ENCODE peak calls at places on chromosomes 5 and 9, in four cellular contexts. L, S, K and G are unnamed samples.
A peak's percentile ranks its signal among the peaks of the same experiment; 100 is the strongest.

GRCh38 chr9:130331573-130331972 is 66.0 kb downstream of the HMCN2 start:
- DNase-seq in L (no peak), K (no peak), S (no peak), G (no peak)

GRCh38 chr9:89891221-89892052 is 286.6 kb downstream of the GADD45G start:
- DNase-seq in S (no peak), K (no peak), L (no peak), G (no peak)

GRCh38 chr9:69645488-69645887 is 26.7 kb downstream of the APBA1 start:
- DNase-seq in L (no peak), S (no peak), K (peak; percentile 8), G (peak; percentile 32)

GRCh38 chr9:119689879-119690278 is 320.6 kb upstream of the BRINP1 start:
- DNase-seq in S (no peak), K (no peak), L (no peak), G (peak; percentile 39)

GRCh38 chr5:1462358-1462757 is 17.1 kb upstream of the SLC6A3 start:
- DNase-seq in S (no peak), K (no peak), L (no peak), G (no peak)

GRCh38 chr5:127447822-127448221 is 69.6 kb upstream of the PRRC1 start:
- DNase-seq in S (no peak), L (no peak), K (no peak), G (no peak)

GRCh38 chr9:14415947-14416346 is 102.0 kb upstream of the NFIB start:
- DNase-seq in K (no peak), S (no peak), L (no peak), G (no peak)

GRCh38 chr9:105722099-105722498 is 27.8 kb downstream of the TMEM38B start:
- DNase-seq in S (no peak), L (no peak), K (no peak), G (no peak)

GRCh38 chr5:91027316-91027937 is 355.7 kb downstream of the ARRDC3 start:
- DNase-seq in L (no peak), S (no peak), K (no peak), G (no peak)

GRCh38 chr5:54305737-54306136 is 4.6 kb downstream of the ARL15 start:
- DNase-seq in S (no peak), K (no peak), L (no peak), G (no peak)

GRCh38 chr9:88532320-88532719 is 2.7 kb upstream of the NXNL2 start:
- DNase-seq in S (peak; percentile 70), L (no peak), K (no peak), G (peak; percentile 22)

GRCh38 chr9:126914458-126915280 is at the start of gene RALGPS1:
- DNase-seq in K (peak; percentile 91), L (peak; percentile 73), S (peak; percentile 91), G (peak; percentile 98)

GRCh38 chr9:126916909-126917308 is 2.3 kb downstream of the RALGPS1 start:
- DNase-seq in K (peak; percentile 16), S (no peak), L (no peak), G (no peak)

GRCh38 chr9:126919193-126919592 is 4.6 kb downstream of the RALGPS1 start:
- DNase-seq in L (no peak), K (no peak), S (no peak), G (no peak)

GRCh38 chr9:126915846-126916543 is 1.4 kb downstream of the RALGPS1 start:
- DNase-seq in L (no peak), K (no peak), S (no peak), G (no peak)

GRCh38 chr9:126915281-126915816 is 767 bp downstream of the RALGPS1 start:
- DNase-seq in K (peak; percentile 19), S (no peak), L (no peak), G (peak; percentile 86)
- TF ChIP-seq JUND in K (no peak), S (no peak), L (no peak), G (no peak)

GRCh38 chr9:16487915-16488314 is 382.6 kb downstream of the BNC2 start:
- DNase-seq in S (no peak), K (no peak), L (no peak), G (no peak)
- TF ChIP-seq JUND in S (no peak), K (no peak), L (no peak), G (no peak)

GRCh38 chr9:109479822-109480221 is 18.3 kb downstream of the PTPN3 start:
- DNase-seq in L (no peak), S (no peak), K (no peak), G (no peak)

GRCh38 chr9:109481747-109482325 is 16.3 kb downstream of the PTPN3 start:
- DNase-seq in K (no peak), S (no peak), L (no peak), G (no peak)

GRCh38 chr9:109483771-109484442 is 14.2 kb downstream of the PTPN3 start:
- DNase-seq in K (no peak), S (no peak), L (no peak), G (no peak)

GRCh38 chr9:109478665-109479380 is 19.3 kb downstream of the PTPN3 start:
- DNase-seq in K (no peak), S (no peak), L (no peak), G (no peak)

DNA sequence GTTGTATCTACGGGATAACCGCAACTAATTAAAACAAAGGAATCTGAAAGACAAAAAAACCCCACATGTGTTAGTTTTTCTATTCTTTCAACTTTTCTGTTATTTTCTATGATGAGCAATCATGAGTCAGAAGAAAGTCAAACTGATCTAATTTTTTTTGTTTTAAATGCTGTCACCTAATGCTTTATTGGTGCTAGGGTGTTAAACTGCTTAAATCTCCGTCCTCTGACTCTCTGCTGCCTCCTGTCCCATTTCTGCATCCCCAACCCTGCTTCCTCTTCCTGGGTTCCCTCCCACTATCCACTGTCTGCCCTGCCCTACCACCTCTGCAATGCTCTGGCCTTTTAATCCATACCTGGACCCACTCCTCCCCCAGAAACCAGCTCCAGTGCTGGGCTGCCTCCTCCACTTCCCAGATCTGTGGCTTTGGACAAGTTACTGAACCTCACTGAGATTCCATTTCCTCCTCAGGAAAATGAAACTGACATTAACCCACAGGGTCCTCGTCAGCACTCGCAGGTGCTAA is 15.7 kb downstream of the PTPN3 start:
- DNase-seq in L (no peak), K (no peak), S (no peak), G (no peak)
- TF ChIP-seq JUND in L (no peak), K (no peak), S (no peak), G (no peak)

DNA sequence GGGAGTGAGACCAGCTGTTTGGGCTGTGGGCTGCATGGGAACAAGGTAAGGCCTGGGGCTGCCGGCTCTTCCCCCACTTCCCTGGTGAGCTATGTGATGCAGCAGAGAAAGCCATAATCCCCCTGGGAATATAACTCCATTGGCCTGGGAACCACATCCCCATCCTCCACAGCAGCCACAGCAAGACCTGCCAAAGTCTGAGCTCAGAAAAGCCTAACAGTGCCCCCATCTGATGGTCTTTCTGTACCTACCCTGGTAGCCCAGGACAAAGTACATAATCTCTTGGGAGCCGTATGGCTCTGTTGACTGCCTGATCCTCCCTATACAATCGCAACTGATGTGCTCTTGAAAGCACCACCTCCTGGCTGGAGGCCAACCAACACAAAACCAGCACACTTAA is 432.6 kb downstream of the CDH18 start:
- DNase-seq in S (no peak), L (no peak), K (no peak), G (no peak)
- TF ChIP-seq JUND in S (no peak), L (no peak), K (no peak), G (no peak)

DNA sequence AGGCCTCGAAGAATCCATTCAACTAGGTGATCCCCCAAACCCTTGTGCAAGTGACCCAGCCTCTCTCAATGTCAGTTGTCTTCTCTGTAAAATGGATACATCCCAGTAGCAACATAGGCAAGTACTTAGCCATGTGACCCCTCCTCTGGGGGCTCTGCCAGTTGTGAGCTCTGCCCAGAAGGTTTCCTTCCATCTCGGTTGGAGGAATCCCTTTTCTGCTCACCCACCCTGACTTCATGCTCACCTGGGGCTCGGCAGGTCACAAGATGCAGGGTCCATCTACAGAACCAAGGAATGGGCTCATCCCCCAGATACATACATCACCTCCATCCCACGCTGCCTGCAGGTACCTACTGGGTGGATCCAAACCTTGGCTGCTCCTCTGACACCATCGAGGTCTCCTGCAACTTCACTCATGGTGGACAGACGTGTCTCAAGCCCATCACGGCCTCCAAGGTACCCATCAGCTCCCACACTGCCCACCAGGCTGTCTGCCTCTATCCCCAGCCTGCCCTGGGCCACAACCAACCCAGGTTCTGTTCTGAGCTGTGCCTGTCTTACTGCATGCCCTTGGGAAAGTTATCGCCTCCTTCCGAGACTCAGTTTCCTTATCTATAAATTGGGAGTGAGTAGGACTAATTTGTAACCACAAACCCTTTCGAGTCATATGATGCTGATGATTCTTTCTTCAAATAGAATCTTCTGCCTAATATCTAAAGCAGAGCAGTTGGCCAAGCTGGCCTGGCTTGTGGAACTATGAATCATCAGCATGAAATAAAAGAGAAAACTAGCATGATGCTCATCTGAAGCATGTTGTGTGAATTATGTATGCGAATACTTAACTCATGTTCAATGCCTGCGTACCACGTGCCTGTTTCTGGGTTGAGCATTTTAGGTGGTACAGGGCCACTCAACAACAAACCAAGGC is 15.3 kb upstream of the ORM1 start:
- DNase-seq in K (no peak), L (no peak), S (no peak), G (no peak)
- TF ChIP-seq JUND in K (no peak), L (no peak), S (no peak), G (no peak)